ENCODE peak calls at places on chromosomes 12 and 14, in seven cellular contexts. B is stimulated activated naive CD8-positive, alpha-beta T cell treated with anti-CD3 and anti-CD28 coated beads, Interleukin-15, Interleukin-2, amounts not matched to agents 100 U/mL and 50 U/mL, for 24 hours; K is gastroesophageal sphincter; A is lung; E is stimulated activated naive B cell treated with anti-CD40 and anti-IgM and Interleukin-4, amounts not matched to agents 10 μg/mL and 1 μg/mL and 100 μg/mL, for 72 hours; V is left cardiac atrium; T is upper lobe of left lung. D is an unnamed sample.

GRCh38 chr14:65356327-65356836 is 56.1 kb upstream of the FUT8 start:
- ATAC-seq in B (peak; percentile 44), K (no peak), A (peak; percentile 35), E (no peak), V (no peak), T (peak; percentile 67), D (peak; percentile 82)

GRCh38 chr14:105376521-105377440 is 21.6 kb upstream of the TEX22 start:
- ATAC-seq in B (no peak), K (no peak), A (no peak), E (no peak), V (no peak), T (peak; percentile 1), D (no peak)

GRCh38 chr12:9754097-9754964 is 6.4 kb downstream of the CD69 start:
- ATAC-seq in B (no peak), K (no peak), A (no peak), E (no peak), V (no peak), T (no peak), D (no peak)

GRCh38 chr12:34601689-34602088 is 579.4 kb downstream of the ALG10 start:
- ATAC-seq in B (no peak), K (no peak), A (no peak), E (no peak), V (no peak), T (no peak), D (no peak)

GRCh38 chr14:72636094-72636493 is 257.8 kb downstream of the DPF3 start:
- ATAC-seq in B (no peak), K (no peak), A (no peak), E (no peak), V (no peak), T (no peak), D (no peak)

GRCh38 chr12:124542021-124542941 is 25.1 kb downstream of the NCOR2 start:
- ATAC-seq in B (no peak), K (no peak), A (no peak), E (no peak), V (no peak), T (no peak), D (no peak)

GRCh38 chr12:105228494-105228893 is 7.5 kb downstream of the APPL2 start:
- ATAC-seq in B (peak; percentile 74), K (no peak), A (no peak), E (peak; percentile 52), V (no peak), T (no peak), D (peak; percentile 82)

GRCh38 chr14:32509632-32510187 is 180.6 kb downstream of the AKAP6 start:
- ATAC-seq in B (no peak), K (peak; percentile 93), A (peak; percentile 41), E (no peak), V (peak; percentile 89), T (peak; percentile 63), D (no peak)

GRCh38 chr12:47577213-47577612 is 128.6 kb downstream of the RPAP3 start:
- ATAC-seq in B (no peak), K (no peak), A (no peak), E (no peak), V (no peak), T (no peak), D (no peak)

GRCh38 chr14:105204206-105204930 is 23.3 kb upstream of the NUDT14 start:
- ATAC-seq in B (no peak), K (peak; percentile 38), A (peak; percentile 23), E (peak; percentile 14), V (peak; percentile 79), T (peak; percentile 83), D (peak; percentile 13)

GRCh38 chr12:111596985-111597730 is 2.0 kb downstream of the ATXN2 start:
- ATAC-seq in B (no peak), K (no peak), A (no peak), E (no peak), V (peak; percentile 32), T (peak; percentile 78), D (no peak)

GRCh38 chr12:82994117-82994516 is 307.4 kb downstream of the TMTC2 start:
- ATAC-seq in B (no peak), K (no peak), A (no peak), E (no peak), V (no peak), T (no peak), D (no peak)

GRCh38 chr12:102501773-102502172 is 21.4 kb upstream of the IGF1 start:
- ATAC-seq in B (no peak), K (no peak), A (no peak), E (no peak), V (no peak), T (no peak), D (no peak)

GRCh38 chr14:61625171-61625570 is 70.1 kb upstream of the HIF1A start:
- ATAC-seq in B (no peak), K (no peak), A (no peak), E (no peak), V (no peak), T (no peak), D (no peak)